ENCODE peak calls at places on chromosomes 1 and 21, in five cellular contexts. G is thoracic aorta; I is CD8-positive, alpha-beta memory T cell; U is GM23338; Y is Peyer's patch. R is an unnamed sample. For H3K4me1, the result is how much of the 10 kb centered on the place peaks cover.

GRCh38 chr1:78045850-78046778 is at the start of gene GIPC2:
- DNase-seq in G (no peak), U (peak), I (peak), Y (no peak), R (no peak)

GRCh38 chr1:1355376-1355775 is 3.0 kb downstream of the MXRA8 start:
- DNase-seq in G (no peak), Y (no peak), I (no peak), U (no peak), R (no peak)

GRCh38 chr1:8687053-8687452 is 130.4 kb downstream of the RERE start:
- DNase-seq in I (no peak), U (no peak), G (no peak), Y (no peak), R (no peak)

GRCh38 chr1:166119678-166120077 is 47.1 kb downstream of the FAM78B start:
- DNase-seq in I (no peak), G (no peak), U (no peak), Y (no peak), R (no peak)

GRCh38 chr21:33510826-33511225 is 19.3 kb upstream of the DNAJC28 start:
- DNase-seq in G (no peak), I (no peak), U (no peak), Y (no peak), R (no peak)

GRCh38 chr1:183227963-183228649 is 42.0 kb downstream of the LAMC2 start:
- DNase-seq in Y (no peak), G (no peak), U (peak), I (peak), R (no peak)

GRCh38 chr1:61183471-61184034 is 101.2 kb downstream of the NFIA start:
- DNase-seq in U (no peak), G (no peak), Y (no peak), I (no peak), R (peak)

GRCh38 chr1:165900576-165901380 is 73.4 kb downstream of the UCK2 start:
- DNase-seq in Y (no peak), I (no peak), G (no peak), U (no peak), R (no peak)

GRCh38 chr1:204623365-204623893 is 62.1 kb downstream of the LRRN2 start:
- DNase-seq in I (no peak), G (no peak), Y (no peak), U (no peak), R (no peak)

GRCh38 chr21:15932681-15933200 is 203.0 kb downstream of the USP25 start:
- DNase-seq in I (no peak), Y (no peak), G (no peak), U (no peak), R (no peak)

GRCh38 chr21:40840441-40840840 is 6.5 kb downstream of the DSCAM start:
- DNase-seq in G (no peak), U (no peak), I (no peak), Y (no peak), R (no peak)

GRCh38 chr1:220876511-220877347 is 2.5 kb upstream of the HLX start:
- DNase-seq in G (no peak), U (peak), I (no peak), Y (peak), R (peak)
- H3K4me3 ChIP-seq in G (peak), U (peak), I (no peak), Y (peak), R (peak)

GRCh38 chr1:75792091-75792490 is 4.6 kb upstream of the MSH4 start:
- DNase-seq in U (no peak), G (no peak), Y (no peak), I (no peak), R (no peak)
- H3K4me1 ChIP-seq in U (under half), G (under half), Y (under half), I (under half), R (under half)

GRCh38 chr1:54813479-54814147 is 12.5 kb upstream of the TTC22 start:
- DNase-seq in G (no peak), I (no peak), Y (peak), U (peak), R (no peak)
- H3K4me3 ChIP-seq in G (no peak), I (no peak), Y (no peak), U (peak), R (no peak)

DNA sequence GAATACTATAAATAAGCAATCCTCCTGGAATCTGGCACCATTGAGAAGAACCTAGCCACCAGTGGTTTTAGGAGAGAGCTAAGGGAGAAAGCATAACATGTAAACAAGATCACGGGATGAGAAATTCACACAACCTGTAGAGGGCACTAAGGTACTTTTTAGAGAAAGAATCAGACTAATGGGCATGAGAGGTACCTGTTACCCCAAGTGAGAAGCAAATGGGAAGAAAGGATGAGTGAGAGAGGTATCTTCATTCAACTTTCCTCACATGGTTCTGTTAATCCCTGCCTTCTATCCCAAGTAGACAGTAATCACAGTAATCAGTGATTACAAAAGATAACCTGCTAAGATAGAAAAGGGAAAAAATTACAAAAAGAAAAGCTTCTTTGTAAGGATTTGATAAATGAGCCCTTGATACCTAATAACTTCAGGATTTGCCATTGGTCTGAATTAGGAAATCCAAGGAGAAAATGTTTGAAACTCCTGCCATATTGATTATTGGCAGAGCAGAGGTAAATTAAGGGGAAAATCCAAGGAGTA is 251.1 kb upstream of the ADGRL2 start:
- DNase-seq in U (peak), Y (no peak), I (no peak), G (no peak), R (no peak)
- H3K4me1 ChIP-seq in U (under half), Y (under half), I (under half), G (under half), R (under half)

GRCh38 chr1:153614906-153615305 is 1.2 kb downstream of the S100A14 start:
- DNase-seq in G (no peak), I (no peak), U (no peak), Y (no peak), R (no peak)
- H3K4me3 ChIP-seq in G (no peak), I (no peak), U (no peak), Y (no peak), R (no peak)

R was measured in tibial nerve.